ENCODE peak calls at places on chromosomes 13 and 19, in eight cellular contexts. U is colonic mucosa, V is psoas muscle, G is IMR-90, W is Caco-2, S is tibial nerve, C is breast epithelium, P is pancreas. O is an unnamed sample.

GRCh38 chr19:41918095-41918494 is 10.2 kb downstream of the ERFL start:
- DNase-seq in P (no peak), S (no peak), W (no peak), C (no peak), V (no peak), U (no peak), G (no peak), O (no peak)

GRCh38 chr13:23578411-23579071 is 8.3 kb downstream of the TNFRSF19 start:
- DNase-seq in U (peak; percentile 80), P (peak; percentile 83), S (peak; percentile 52), V (peak; percentile 81), C (peak; percentile 70), W (peak; percentile 90), G (peak; percentile 69), O (peak; percentile 84)

GRCh38 chr13:33119886-33120543 is 103.8 kb downstream of the KL start:
- DNase-seq in S (no peak), C (no peak), U (no peak), W (no peak), V (no peak), G (peak; percentile 39), P (no peak), O (no peak)

GRCh38 chr19:10748924-10749434 is 31.1 kb downstream of the DNM2 start:
- DNase-seq in U (peak; percentile 95), W (no peak), V (peak; percentile 39), G (no peak), S (no peak), P (peak; percentile 90), C (no peak), O (peak; percentile 98)

GRCh38 chr13:33284916-33285315 is 639 bp downstream of the STARD13 start:
- DNase-seq in P (no peak), S (no peak), W (no peak), C (no peak), G (no peak), V (no peak), U (no peak), O (no peak)

GRCh38 chr13:33554919-33555791 is 262.8 kb upstream of the RFC3 start:
- DNase-seq in W (no peak), S (no peak), C (no peak), P (no peak), U (no peak), G (no peak), V (no peak), O (no peak)

GRCh38 chr13:66212511-66212910 is 1017.6 kb downstream of the PCDH9 start:
- DNase-seq in C (no peak), G (no peak), P (no peak), U (no peak), S (no peak), W (no peak), V (no peak), O (no peak)

GRCh38 chr13:45851171-45851889 is at the start of gene SIAH3:
- DNase-seq in C (no peak), V (no peak), G (no peak), U (no peak), P (no peak), S (peak; percentile 9), W (no peak), O (no peak)

GRCh38 chr19:30648321-30648720 is 276.1 kb downstream of the ZNF536 start:
- DNase-seq in W (no peak), G (peak; percentile 2), C (no peak), S (no peak), U (no peak), P (no peak), V (no peak), O (no peak)

GRCh38 chr13:91399189-91400093 is 1.0 kb downstream of the GPC5 start:
- DNase-seq in W (no peak), V (peak; percentile 11), G (no peak), P (no peak), C (no peak), S (no peak), U (no peak), O (no peak)

GRCh38 chr19:40623403-40624239 is 22.5 kb downstream of the LTBP4 start:
- DNase-seq in S (no peak), G (peak; percentile 18), V (no peak), U (peak; percentile 92), W (peak; percentile 90), C (no peak), P (no peak), O (peak; percentile 93)

GRCh38 chr13:108020027-108020426 is 195.3 kb downstream of the LIG4 start:
- DNase-seq in S (no peak), C (no peak), W (peak; percentile 45), U (no peak), V (no peak), G (no peak), P (no peak), O (no peak)

GRCh38 chr19:40443930-40444180 is 280 bp downstream of the SERTAD3 start:
- DNase-seq in P (no peak), U (no peak), V (no peak), G (no peak), C (no peak), S (no peak), W (no peak), O (no peak)

GRCh38 chr13:75425216-75426009 is 56.6 kb downstream of the TBC1D4 start:
- DNase-seq in C (no peak), V (no peak), G (no peak), P (no peak), W (no peak), U (no peak), S (no peak), O (no peak)

GRCh38 chr19:13018037-13018914 is 23.0 kb downstream of the NFIX start:
- DNase-seq in U (no peak), C (peak; percentile 71), V (peak; percentile 78), W (no peak), S (peak; percentile 64), G (peak; percentile 35), P (no peak), O (peak; percentile 76)

GRCh38 chr19:13020002-13020414 is 24.7 kb downstream of the NFIX start:
- DNase-seq in W (no peak), S (no peak), V (no peak), U (no peak), G (peak; percentile 34), C (no peak), P (no peak), O (no peak)

GRCh38 chr19:13017306-13018036 is 22.2 kb downstream of the NFIX start:
- DNase-seq in P (no peak), S (no peak), U (no peak), V (no peak), W (no peak), G (no peak), C (no peak), O (no peak)

GRCh38 chr19:13016628-13017305 is 21.5 kb downstream of the NFIX start:
- DNase-seq in C (no peak), V (no peak), W (no peak), U (no peak), P (no peak), S (no peak), G (no peak), O (no peak)

GRCh38 chr19:13019330-13019729 is 24.1 kb downstream of the NFIX start:
- DNase-seq in G (no peak), U (no peak), V (no peak), C (no peak), S (no peak), P (no peak), W (no peak), O (no peak)
- H3K4me1 ChIP-seq in G (peaks cover 48% of the 10 kb centered on the region), U (peaks cover 4% of the 10 kb centered on the region), V (peaks cover 78% of the 10 kb centered on the region), C (peaks cover 25% of the 10 kb centered on the region), S (peaks cover 58% of the 10 kb centered on the region), P (peaks cover 4% of the 10 kb centered on the region), W (no peaks in the 10 kb centered on the region), O (peaks cover 13% of the 10 kb centered on the region)

GRCh38 chr13:40648841-40649240 is 17.6 kb downstream of the FOXO1 start:
- DNase-seq in V (no peak), W (no peak), P (no peak), S (no peak), C (no peak), G (no peak), U (no peak), O (no peak)
- H3K4me3 ChIP-seq in V (no peak overlapping the region), W (no peak overlapping the region), P (no peak overlapping the region), S (no peak overlapping the region), C (no peak overlapping the region), G (no peak overlapping the region), U (no peak overlapping the region), O (no peak overlapping the region)

DNA sequence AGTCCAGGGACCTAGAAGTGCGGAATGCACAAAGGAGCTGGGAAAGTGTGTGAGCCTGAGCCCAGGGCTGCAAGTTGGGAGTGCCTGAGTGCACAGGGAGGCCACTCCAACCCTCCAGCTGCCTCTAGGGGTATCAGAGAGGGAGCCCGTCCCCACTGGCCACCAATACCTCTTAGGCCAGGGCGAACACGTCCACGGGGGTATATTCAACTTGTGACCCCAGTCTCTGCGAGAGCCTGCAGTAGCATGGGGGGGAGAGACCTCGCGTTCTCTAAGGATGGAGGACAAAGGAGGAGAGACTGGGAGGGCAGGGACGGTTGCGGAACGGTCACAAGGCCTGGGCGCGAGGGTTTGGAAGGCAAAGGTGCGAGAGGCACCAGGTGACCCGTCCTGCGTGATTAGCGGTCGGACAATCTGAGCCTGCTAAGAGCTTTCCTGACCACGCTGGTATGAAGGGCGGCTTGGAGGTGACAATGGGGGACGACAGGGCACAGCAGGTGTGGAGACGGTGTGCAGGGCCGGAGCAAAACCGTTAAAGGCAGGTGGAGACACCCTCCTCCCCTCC is 676 bp downstream of the CD320 start:
- DNase-seq in V (peak; percentile 26), W (peak; percentile 47), U (peak; percentile 45), S (no peak), G (no peak), C (no peak), P (no peak), O (peak; percentile 33)
- TF ChIP-seq CTCF in V (no peak), W (no peak), U (no peak), S (no peak), G (no peak), C (no peak), P (no peak), O (no peak)

GRCh38 chr13:111166882-111167281 is 51.8 kb downstream of the ARHGEF7 start:
- DNase-seq in S (no peak), W (no peak), C (no peak), V (no peak), P (no peak), G (no peak), U (no peak), O (no peak)

GRCh38 chr13:111168116-111168515 is 53.0 kb downstream of the ARHGEF7 start:
- DNase-seq in V (no peak), W (no peak), C (no peak), S (no peak), U (no peak), P (no peak), G (no peak), O (no peak)

GRCh38 chr13:111165189-111165588 is 50.1 kb downstream of the ARHGEF7 start:
- DNase-seq in C (no peak), W (no peak), G (no peak), S (no peak), V (peak; percentile 66), U (no peak), P (no peak), O (no peak)

GRCh38 chr13:111165611-111166010 is 50.5 kb downstream of the ARHGEF7 start:
- DNase-seq in S (no peak), G (no peak), P (no peak), W (no peak), U (no peak), C (no peak), V (no peak), O (no peak)

DNA sequence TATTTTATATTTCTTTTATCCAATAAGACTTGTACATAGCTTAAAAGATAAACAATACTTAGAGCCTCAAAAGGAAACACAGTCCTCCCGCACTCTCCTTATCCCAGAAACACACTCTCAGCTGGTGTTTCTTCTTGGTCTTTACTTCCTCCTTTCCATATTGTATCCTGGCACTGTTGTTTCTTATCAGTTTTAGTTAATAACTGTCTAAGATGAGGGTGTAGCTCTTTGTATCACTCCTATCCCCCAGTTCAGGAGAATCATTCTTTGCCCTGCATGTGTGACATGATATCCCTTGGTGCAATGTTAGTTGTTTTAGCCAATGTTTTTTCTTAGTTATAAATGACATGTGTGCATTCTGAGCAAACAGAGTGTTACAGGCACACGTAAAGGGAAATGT is 52.2 kb downstream of the ARHGEF7 start:
- DNase-seq in C (no peak), G (no peak), W (no peak), P (no peak), V (no peak), U (no peak), S (no peak), O (no peak)
- H3K4me1 ChIP-seq in C (no peaks in the 10 kb centered on the region), G (peaks cover 9% of the 10 kb centered on the region), W (no peaks in the 10 kb centered on the region), P (peaks cover 8% of the 10 kb centered on the region), V (peaks cover 70% of the 10 kb centered on the region), U (peaks cover 14% of the 10 kb centered on the region), S (no peaks in the 10 kb centered on the region), O (peaks cover 5% of the 10 kb centered on the region)

O was measured in BE2C.